ENCODE peak calls at places on chromosomes 13 and 19, in seven cellular contexts. H is aorta, T is NCI-H82, O is H7, L is transverse colon, D is A172, X is HS-5. V is an unnamed sample.

GRCh38 chr19:4939466-4939865 is 29.4 kb upstream of the KDM4B start:
- DNase-seq in H (no peak), T (no peak), O (no peak), L (no peak), D (no peak), X (no peak), V (no peak)

GRCh38 chr19:30135358-30135757 is 193.3 kb downstream of the URI1 start:
- DNase-seq in H (peak; percentile 2), T (no peak), O (no peak), L (no peak), D (no peak), X (no peak), V (no peak)

GRCh38 chr13:104140557-104140956 is 1074.3 kb upstream of the SLC10A2 start:
- DNase-seq in H (no peak), T (no peak), O (no peak), L (no peak), D (peak; percentile 10), X (peak; percentile 11), V (no peak)

GRCh38 chr19:13637664-13638063 is 126.7 kb upstream of the MRI1 start:
- DNase-seq in H (no peak), T (no peak), O (no peak), L (no peak), D (peak; percentile 52), X (peak; percentile 59), V (no peak)

GRCh38 chr19:483332-484072 is 12.8 kb upstream of the MADCAM1 start:
- DNase-seq in H (no peak), T (peak; percentile 25), O (peak; percentile 51), L (no peak), D (no peak), X (no peak), V (no peak)

GRCh38 chr13:106344318-106344717 is 191.1 kb downstream of the EFNB2 start:
- DNase-seq in H (no peak), T (no peak), O (no peak), L (no peak), D (no peak), X (no peak), V (no peak)

GRCh38 chr13:29924482-29924884 is 74.1 kb upstream of the UBL3 start:
- DNase-seq in H (no peak), T (no peak), O (peak; percentile 35), L (no peak), D (peak; percentile 68), X (peak; percentile 40), V (no peak)

GRCh38 chr13:97224544-97225324 is 2.6 kb downstream of the MBNL2 start:
- DNase-seq in H (no peak), T (peak; percentile 87), O (no peak), L (peak; percentile 70), D (no peak), X (no peak), V (no peak)

GRCh38 chr13:59588717-59589067 is 575.0 kb downstream of the DIAPH3 start:
- DNase-seq in H (no peak), T (no peak), O (no peak), L (no peak), D (no peak), X (no peak), V (no peak)

GRCh38 chr19:680287-681028 is 4.3 kb downstream of the FSTL3 start:
- DNase-seq in H (peak; percentile 99), T (peak; percentile 97), O (peak; percentile 100), L (peak; percentile 100), D (peak; percentile 95), X (peak; percentile 77), V (peak; percentile 100)

GRCh38 chr19:38004505-38005223 is 97.7 kb downstream of the SIPA1L3 start:
- DNase-seq in H (peak; percentile 89), T (peak; percentile 97), O (peak; percentile 91), L (peak; percentile 67), D (peak; percentile 98), X (peak; percentile 92), V (no peak)

GRCh38 chr19:13260883-13261653 is 110.9 kb downstream of the IER2 start:
- DNase-seq in H (no peak), T (no peak), O (no peak), L (no peak), D (peak; percentile 94), X (peak; percentile 95), V (no peak)

GRCh38 chr19:13234518-13234917 is 84.3 kb downstream of the IER2 start:
- DNase-seq in H (peak; percentile 79), T (peak; percentile 88), O (peak; percentile 96), L (peak; percentile 73), D (no peak), X (no peak), V (peak; percentile 73)

GRCh38 chr19:49570138-49570856 is 10.1 kb downstream of the NOSIP start:
- DNase-seq in H (no peak), T (peak; percentile 94), O (peak; percentile 93), L (peak; percentile 73), D (peak; percentile 85), X (peak; percentile 58), V (peak; percentile 85)

GRCh38 chr19:46254776-46255175 is 25.2 kb downstream of the IGFL1 start:
- DNase-seq in H (no peak), T (no peak), O (no peak), L (no peak), D (no peak), X (no peak), V (no peak)

GRCh38 chr19:28424662-28425430 is 788.1 kb downstream of the UQCRFS1 start:
- DNase-seq in H (no peak), T (peak; percentile 37), O (no peak), L (no peak), D (peak; percentile 67), X (no peak), V (no peak)

GRCh38 chr19:16588824-16589577 is 16.8 kb upstream of the SLC35E1 start:
- DNase-seq in H (no peak), T (peak; percentile 48), O (peak; percentile 37), L (no peak), D (no peak), X (no peak), V (no peak)

GRCh38 chr19:2365201-2365970 is 5.3 kb downstream of the TMPRSS9 start:
- DNase-seq in H (no peak), T (no peak), O (no peak), L (no peak), D (no peak), X (no peak), V (no peak)

GRCh38 chr13:23570099-23570926 is at the start of gene TNFRSF19:
- DNase-seq in H (no peak), T (peak; percentile 98), O (no peak), L (no peak), D (peak; percentile 60), X (no peak), V (no peak)

GRCh38 chr13:112234131-112234875 is 141.9 kb upstream of the SPACA7 start:
- DNase-seq in H (no peak), T (no peak), O (no peak), L (no peak), D (no peak), X (no peak), V (no peak)

GRCh38 chr13:94305463-94305862 is 174.0 kb downstream of the DCT start:
- DNase-seq in H (no peak), T (no peak), O (no peak), L (no peak), D (peak; percentile 55), X (peak; percentile 31), V (no peak)

GRCh38 chr19:9070066-9070465 is 16.8 kb upstream of the OR1M1 start:
- DNase-seq in H (no peak), T (peak; percentile 52), O (peak; percentile 62), L (no peak), D (peak; percentile 60), X (no peak), V (no peak)

GRCh38 chr19:38073806-38074685 is 150.0 kb downstream of the DPF1 start:
- DNase-seq in H (no peak), T (peak; percentile 100), O (peak; percentile 88), L (peak; percentile 16), D (no peak), X (no peak), V (no peak)

GRCh38 chr13:107912745-107913144 is 302.6 kb downstream of the LIG4 start:
- DNase-seq in H (no peak), T (no peak), O (no peak), L (no peak), D (no peak), X (no peak), V (no peak)

GRCh38 chr19:29311391-29311790 is 98.4 kb upstream of the UQCRFS1 start:
- DNase-seq in H (no peak), T (peak; percentile 65), O (peak; percentile 53), L (no peak), D (no peak), X (no peak), V (no peak)

GRCh38 chr19:58581227-58582141 is 8.3 kb upstream of the MZF1 start:
- DNase-seq in H (peak; percentile 93), T (no peak), O (peak; percentile 91), L (peak; percentile 84), D (no peak), X (no peak), V (peak; percentile 77)

GRCh38 chr19:6476155-6476895 is 5.3 kb downstream of the DENND1C start:
- DNase-seq in H (peak; percentile 63), T (peak; percentile 93), O (peak; percentile 100), L (peak; percentile 94), D (peak; percentile 16), X (no peak), V (peak; percentile 36)

GRCh38 chr13:25980255-25980654 is 71.6 kb downstream of the SHISA2 start:
- DNase-seq in H (no peak), T (peak; percentile 76), O (peak; percentile 78), L (no peak), D (peak; percentile 16), X (no peak), V (no peak)

GRCh38 chr13:23902975-23903905 is 5.9 kb upstream of the C1QTNF9B start:
- DNase-seq in H (no peak), T (no peak), O (peak; percentile 50), L (no peak), D (no peak), X (no peak), V (no peak)

GRCh38 chr19:19633711-19634515 is 5.9 kb upstream of the LPAR2 start:
- DNase-seq in H (no peak), T (no peak), O (no peak), L (no peak), D (no peak), X (no peak), V (no peak)

GRCh38 chr19:6023936-6024335 is 46.0 kb upstream of the RANBP3 start:
- DNase-seq in H (peak; percentile 12), T (no peak), O (peak; percentile 15), L (no peak), D (no peak), X (no peak), V (no peak)

GRCh38 chr13:26050568-26051230 is 1.1 kb downstream of the SHISA2 start:
- DNase-seq in H (no peak), T (peak; percentile 91), O (peak; percentile 79), L (no peak), D (no peak), X (no peak), V (no peak)

GRCh38 chr13:86002921-86003488 is 203.8 kb upstream of the SLITRK6 start:
- DNase-seq in H (no peak), T (peak; percentile 72), O (no peak), L (no peak), D (no peak), X (no peak), V (no peak)

GRCh38 chr13:37492741-37493514 is 105.6 kb downstream of the POSTN start:
- DNase-seq in H (no peak), T (no peak), O (no peak), L (no peak), D (peak; percentile 77), X (peak; percentile 5), V (no peak)

GRCh38 chr13:46478641-46479040 is 74.3 kb upstream of the LRCH1 start:
- DNase-seq in H (no peak), T (no peak), O (no peak), L (no peak), D (no peak), X (no peak), V (no peak)